ENCODE peak calls at places on chromosome 7, in six cellular contexts. E is mesendoderm, A is right cardiac atrium, F is heart right ventricle, I is cardiac muscle cell, C is transverse colon. P is an unnamed sample.
A peak's percentile ranks its signal among the peaks of the same experiment; 100 is the strongest.

GRCh38 chr7:151440799-151441443 is 980 bp upstream of the CRYGN start:
- DNase-seq in E (peak; percentile 52), A (no peak), F (no peak), I (no peak), C (no peak), P (no peak)

GRCh38 chr7:21256310-21256877 is 171.5 kb upstream of the SP4 start:
- DNase-seq in E (no peak), A (no peak), F (no peak), I (peak; percentile 54), C (no peak), P (no peak)

GRCh38 chr7:7969306-7970112 is 913 bp downstream of the GLCCI1 start:
- DNase-seq in E (peak; percentile 78), A (peak; percentile 75), F (peak; percentile 26), I (peak; percentile 67), C (peak; percentile 44), P (no peak)

GRCh38 chr7:45136106-45137060 is 21.2 kb upstream of the RAMP3 start:
- DNase-seq in E (peak; percentile 76), A (no peak), F (peak; percentile 60), I (peak; percentile 78), C (peak; percentile 62), P (peak; percentile 64)

GRCh38 chr7:142602756-142603155 is 146.5 kb upstream of the PRSS1 start:
- DNase-seq in E (no peak), A (no peak), F (no peak), I (no peak), C (no peak), P (no peak)

GRCh38 chr7:131444683-131445082 is 111.7 kb downstream of the PODXL start:
- DNase-seq in E (no peak), A (no peak), F (no peak), I (no peak), C (no peak), P (no peak)

GRCh38 chr7:95545007-95545615 is 51.2 kb downstream of the PDK4 start:
- DNase-seq in E (peak; percentile 67), A (no peak), F (peak; percentile 69), I (peak; percentile 40), C (peak; percentile 73), P (no peak)

GRCh38 chr7:1882451-1882850 is 212.4 kb downstream of the ELFN1 start:
- DNase-seq in E (peak; percentile 29), A (peak; percentile 46), F (no peak), I (no peak), C (no peak), P (no peak)

GRCh38 chr7:34155225-34155908 is 250.0 kb downstream of the BMPER start:
- DNase-seq in E (no peak), A (no peak), F (no peak), I (no peak), C (no peak), P (no peak)

GRCh38 chr7:76234931-76235441 is 33.3 kb downstream of the SRRM3 start:
- DNase-seq in E (peak; percentile 94), A (peak; percentile 89), F (peak; percentile 43), I (peak; percentile 90), C (peak; percentile 81), P (no peak)

GRCh38 chr7:18503068-18503859 is 7.7 kb downstream of the HDAC9 start:
- DNase-seq in E (no peak), A (no peak), F (no peak), I (no peak), C (no peak), P (no peak)

GRCh38 chr7:134660242-134660785 is 13.7 kb downstream of the BPGM start:
- DNase-seq in E (no peak), A (no peak), F (no peak), I (no peak), C (no peak), P (no peak)

GRCh38 chr7:82434275-82435022 is 9.1 kb downstream of the CACNA2D1 start:
- DNase-seq in E (no peak), A (no peak), F (no peak), I (no peak), C (no peak), P (no peak)

GRCh38 chr7:153381275-153382119 is 621.9 kb downstream of the ACTR3B start:
- DNase-seq in E (peak; percentile 80), A (peak; percentile 52), F (no peak), I (peak; percentile 37), C (peak; percentile 21), P (peak; percentile 11)

GRCh38 chr7:28926871-28927597 is 31.1 kb downstream of the TRIL start:
- DNase-seq in E (peak; percentile 87), A (peak; percentile 83), F (peak; percentile 86), I (peak; percentile 89), C (peak; percentile 62), P (no peak)

GRCh38 chr7:149830997-149831729 is 7.0 kb upstream of the ZNF862 start:
- DNase-seq in E (no peak), A (peak; percentile 12), F (no peak), I (peak; percentile 22), C (no peak), P (no peak)

GRCh38 chr7:107180378-107180777 is 11.6 kb downstream of the HBP1 start:
- DNase-seq in E (no peak), A (no peak), F (no peak), I (no peak), C (peak; percentile 56), P (no peak)

GRCh38 chr7:71191766-71192165 is 59.8 kb downstream of the GALNT17 start:
- DNase-seq in E (no peak), A (no peak), F (no peak), I (no peak), C (no peak), P (no peak)

GRCh38 chr7:117119192-117119924 is 166.1 kb downstream of the ST7 start:
- DNase-seq in E (peak; percentile 79), A (peak; percentile 86), F (peak; percentile 82), I (peak; percentile 87), C (peak; percentile 81), P (no peak)

GRCh38 chr7:106061301-106061979 is 50.7 kb downstream of the SYPL1 start:
- DNase-seq in E (no peak), A (no peak), F (no peak), I (no peak), C (no peak), P (no peak)

GRCh38 chr7:52119537-52119936 is 802.9 kb upstream of the COBL start:
- DNase-seq in E (peak; percentile 81), A (no peak), F (no peak), I (peak; percentile 4), C (no peak), P (no peak)
- H3K4me1 ChIP-seq in E (peaks cover 4% of the 10 kb centered on the region), A (no peaks in the 10 kb centered on the region), F (no peaks in the 10 kb centered on the region), I (no peaks in the 10 kb centered on the region), C (no peaks in the 10 kb centered on the region), P (peaks cover 2% of the 10 kb centered on the region)

GRCh38 chr7:87220026-87220733 is 648 bp upstream of the TMEM243 start:
- DNase-seq in E (peak; percentile 87), A (peak; percentile 92), F (peak; percentile 60), I (peak; percentile 89), C (peak; percentile 90), P (no peak)

GRCh38 chr7:87219545-87220025 is at the start of gene TMEM243:
- DNase-seq in E (peak; percentile 71), A (peak; percentile 93), F (peak; percentile 79), I (peak; percentile 71), C (peak; percentile 86), P (no peak)

GRCh38 chr7:87218941-87219544 is 489 bp downstream of the TMEM243 start:
- DNase-seq in E (peak; percentile 88), A (peak; percentile 85), F (peak; percentile 57), I (peak; percentile 50), C (peak; percentile 59), P (no peak)

GRCh38 chr7:87216701-87217508 is 2.6 kb downstream of the TMEM243 start:
- DNase-seq in E (no peak), A (no peak), F (no peak), I (no peak), C (peak; percentile 42), P (no peak)

DNA sequence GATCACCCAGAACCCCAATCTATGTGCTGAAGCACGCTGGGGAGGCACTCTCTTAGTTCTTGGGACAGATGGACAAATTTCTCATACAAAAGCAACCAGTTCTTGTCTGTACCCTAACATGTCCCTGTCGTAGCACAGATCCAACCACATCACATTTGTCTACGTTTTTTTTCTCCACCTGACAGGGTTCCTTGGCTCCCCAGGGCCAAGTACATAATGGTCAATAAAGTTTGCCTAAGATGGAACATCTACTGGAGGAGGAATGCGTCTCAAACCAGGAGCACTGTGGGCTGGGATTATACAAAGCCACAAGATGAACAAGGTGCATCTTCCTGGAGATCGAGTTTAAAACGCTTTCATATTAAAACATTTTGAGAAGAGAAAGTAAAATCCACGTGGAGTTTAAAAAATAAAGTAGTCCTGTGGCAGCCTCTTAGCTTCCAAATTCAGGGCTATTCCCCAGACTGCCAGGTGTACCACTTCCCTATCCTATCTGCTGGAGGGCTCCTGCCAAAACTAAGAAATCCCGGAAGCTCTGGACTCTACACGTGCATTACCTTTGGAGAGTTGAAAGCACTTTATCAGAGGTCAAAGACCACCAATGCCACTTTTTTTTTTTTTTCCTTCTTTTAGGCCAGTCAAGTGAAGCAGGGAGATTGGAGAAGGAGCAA is 1.4 kb downstream of the TMEM243 start:
- DNase-seq in E (no peak), A (no peak), F (no peak), I (no peak), C (no peak), P (no peak)
- H3K4me1 ChIP-seq in E (peaks cover 9% of the 10 kb centered on the region), A (peaks cover 2% of the 10 kb centered on the region), F (peaks cover 16% of the 10 kb centered on the region), I (no peaks in the 10 kb centered on the region), C (peaks cover 16% of the 10 kb centered on the region), P (peaks cover 5% of the 10 kb centered on the region)

GRCh38 chr7:362416-363096 is 72.6 kb downstream of the FOXL3 start:
- DNase-seq in E (no peak), A (peak; percentile 64), F (no peak), I (no peak), C (peak; percentile 39), P (no peak)

GRCh38 chr7:363626-364025 is 73.7 kb downstream of the FOXL3 start:
- DNase-seq in E (no peak), A (peak; percentile 34), F (no peak), I (no peak), C (no peak), P (no peak)

GRCh38 chr7:365593-365992 is 75.6 kb downstream of the FOXL3 start:
- DNase-seq in E (no peak), A (peak; percentile 16), F (no peak), I (no peak), C (no peak), P (no peak)

GRCh38 chr7:366171-366916 is 76.4 kb downstream of the FOXL3 start:
- DNase-seq in E (no peak), A (peak; percentile 5), F (no peak), I (no peak), C (no peak), P (no peak)

GRCh38 chr7:364536-364935 is 74.6 kb downstream of the FOXL3 start:
- DNase-seq in E (no peak), A (peak; percentile 12), F (no peak), I (no peak), C (no peak), P (no peak)
- H3K4me1 ChIP-seq in E (no peaks in the 10 kb centered on the region), A (no peaks in the 10 kb centered on the region), F (peaks cover 6% of the 10 kb centered on the region), I (no peaks in the 10 kb centered on the region), C (peaks cover 11% of the 10 kb centered on the region), P (no peaks in the 10 kb centered on the region)

GRCh38 chr7:40805361-40805760 is 670.6 kb downstream of the SUGCT start:
- DNase-seq in E (no peak), A (no peak), F (no peak), I (no peak), C (no peak), P (no peak)

GRCh38 chr7:40811666-40812065 is 676.9 kb downstream of the SUGCT start:
- DNase-seq in E (no peak), A (no peak), F (no peak), I (no peak), C (no peak), P (no peak)

GRCh38 chr7:40810274-40810673 is 675.5 kb downstream of the SUGCT start:
- DNase-seq in E (no peak), A (no peak), F (no peak), I (no peak), C (no peak), P (no peak)

GRCh38 chr7:40804477-40805215 is 669.8 kb downstream of the SUGCT start:
- DNase-seq in E (no peak), A (no peak), F (no peak), I (no peak), C (no peak), P (no peak)

GRCh38 chr7:40808409-40808942 is 673.7 kb downstream of the SUGCT start:
- DNase-seq in E (peak; percentile 4), A (peak; percentile 32), F (no peak), I (no peak), C (no peak), P (no peak)
- H3K4me1 ChIP-seq in E (no peaks in the 10 kb centered on the region), A (no peaks in the 10 kb centered on the region), F (no peaks in the 10 kb centered on the region), I (no peaks in the 10 kb centered on the region), C (peaks cover 19% of the 10 kb centered on the region), P (no peaks in the 10 kb centered on the region)